ENCODE peak calls at places on chromosome 14, in four cellular contexts. One of them, this sample, is unnamed.

GRCh38 chr14:77140343-77140936 is 1.2 kb downstream of the ZDHHC22 start:
- DNase-seq in activated CD4-positive, alpha-beta memory T cell treated with anti-CD3 and anti-CD28 coated beads, Interleukin-2, amount 10 ng/mL, durations not matched to agents 7 days and 5 days: no peak
- DNase-seq in stimulated activated CD4-positive, alpha-beta T cell treated with anti-CD3 and anti-CD28 coated beads, Interleukin-4, amount 100 ng/mL, for 48 hours: no peak
- DNase-seq in stimulated activated CD8-positive, alpha-beta memory T cell treated with anti-CD3 and anti-CD28 coated beads, Interleukin-15, amount 100 ng/mL, for 4 hours: no peak
- DNase-seq in this sample: no peak

GRCh38 chr14:21104448-21105060 is 3.7 kb downstream of the TMEM253 start:
- DNase-seq in activated CD4-positive, alpha-beta memory T cell treated with anti-CD3 and anti-CD28 coated beads, Interleukin-2, amount 10 ng/mL, durations not matched to agents 7 days and 5 days: peak; percentile 72
- DNase-seq in stimulated activated CD4-positive, alpha-beta T cell treated with anti-CD3 and anti-CD28 coated beads, Interleukin-4, amount 100 ng/mL, for 48 hours: peak; percentile 49
- DNase-seq in stimulated activated CD8-positive, alpha-beta memory T cell treated with anti-CD3 and anti-CD28 coated beads, Interleukin-15, amount 100 ng/mL, for 4 hours: peak; percentile 30
- DNase-seq in this sample: peak; percentile 78

GRCh38 chr14:87691482-87691881 is 301.5 kb downstream of the GALC start:
- DNase-seq in activated CD4-positive, alpha-beta memory T cell treated with anti-CD3 and anti-CD28 coated beads, Interleukin-2, amount 10 ng/mL, durations not matched to agents 7 days and 5 days: no peak
- DNase-seq in stimulated activated CD4-positive, alpha-beta T cell treated with anti-CD3 and anti-CD28 coated beads, Interleukin-4, amount 100 ng/mL, for 48 hours: no peak
- DNase-seq in stimulated activated CD8-positive, alpha-beta memory T cell treated with anti-CD3 and anti-CD28 coated beads, Interleukin-15, amount 100 ng/mL, for 4 hours: no peak
- DNase-seq in this sample: no peak

GRCh38 chr14:62694075-62694474 is 351.2 kb downstream of the KCNH5 start:
- DNase-seq in activated CD4-positive, alpha-beta memory T cell treated with anti-CD3 and anti-CD28 coated beads, Interleukin-2, amount 10 ng/mL, durations not matched to agents 7 days and 5 days: no peak
- DNase-seq in stimulated activated CD4-positive, alpha-beta T cell treated with anti-CD3 and anti-CD28 coated beads, Interleukin-4, amount 100 ng/mL, for 48 hours: no peak
- DNase-seq in stimulated activated CD8-positive, alpha-beta memory T cell treated with anti-CD3 and anti-CD28 coated beads, Interleukin-15, amount 100 ng/mL, for 4 hours: no peak
- DNase-seq in this sample: no peak

GRCh38 chr14:87540339-87540738 is 452.6 kb downstream of the GALC start:
- DNase-seq in activated CD4-positive, alpha-beta memory T cell treated with anti-CD3 and anti-CD28 coated beads, Interleukin-2, amount 10 ng/mL, durations not matched to agents 7 days and 5 days: no peak
- DNase-seq in stimulated activated CD4-positive, alpha-beta T cell treated with anti-CD3 and anti-CD28 coated beads, Interleukin-4, amount 100 ng/mL, for 48 hours: no peak
- DNase-seq in stimulated activated CD8-positive, alpha-beta memory T cell treated with anti-CD3 and anti-CD28 coated beads, Interleukin-15, amount 100 ng/mL, for 4 hours: no peak
- DNase-seq in this sample: no peak

GRCh38 chr14:68696721-68697495 is 96.0 kb downstream of the ZFP36L1 start:
- DNase-seq in activated CD4-positive, alpha-beta memory T cell treated with anti-CD3 and anti-CD28 coated beads, Interleukin-2, amount 10 ng/mL, durations not matched to agents 7 days and 5 days: no peak
- DNase-seq in stimulated activated CD4-positive, alpha-beta T cell treated with anti-CD3 and anti-CD28 coated beads, Interleukin-4, amount 100 ng/mL, for 48 hours: no peak
- DNase-seq in stimulated activated CD8-positive, alpha-beta memory T cell treated with anti-CD3 and anti-CD28 coated beads, Interleukin-15, amount 100 ng/mL, for 4 hours: no peak
- DNase-seq in this sample: no peak

GRCh38 chr14:94018308-94018707 is 7.8 kb upstream of the OTUB2 start:
- DNase-seq in activated CD4-positive, alpha-beta memory T cell treated with anti-CD3 and anti-CD28 coated beads, Interleukin-2, amount 10 ng/mL, durations not matched to agents 7 days and 5 days: no peak
- DNase-seq in stimulated activated CD4-positive, alpha-beta T cell treated with anti-CD3 and anti-CD28 coated beads, Interleukin-4, amount 100 ng/mL, for 48 hours: no peak
- DNase-seq in stimulated activated CD8-positive, alpha-beta memory T cell treated with anti-CD3 and anti-CD28 coated beads, Interleukin-15, amount 100 ng/mL, for 4 hours: no peak
- DNase-seq in this sample: no peak

GRCh38 chr14:51458563-51458955 is 193.2 kb upstream of the FRMD6 start:
- DNase-seq in activated CD4-positive, alpha-beta memory T cell treated with anti-CD3 and anti-CD28 coated beads, Interleukin-2, amount 10 ng/mL, durations not matched to agents 7 days and 5 days: no peak
- DNase-seq in stimulated activated CD4-positive, alpha-beta T cell treated with anti-CD3 and anti-CD28 coated beads, Interleukin-4, amount 100 ng/mL, for 48 hours: no peak
- DNase-seq in stimulated activated CD8-positive, alpha-beta memory T cell treated with anti-CD3 and anti-CD28 coated beads, Interleukin-15, amount 100 ng/mL, for 4 hours: no peak
- DNase-seq in this sample: no peak

GRCh38 chr14:28773917-28774691 is 7.5 kb downstream of the FOXG1 start:
- DNase-seq in activated CD4-positive, alpha-beta memory T cell treated with anti-CD3 and anti-CD28 coated beads, Interleukin-2, amount 10 ng/mL, durations not matched to agents 7 days and 5 days: no peak
- DNase-seq in stimulated activated CD4-positive, alpha-beta T cell treated with anti-CD3 and anti-CD28 coated beads, Interleukin-4, amount 100 ng/mL, for 48 hours: no peak
- DNase-seq in stimulated activated CD8-positive, alpha-beta memory T cell treated with anti-CD3 and anti-CD28 coated beads, Interleukin-15, amount 100 ng/mL, for 4 hours: no peak
- DNase-seq in this sample: no peak

GRCh38 chr14:75279739-75280447 is 1.3 kb downstream of the FOS start:
- DNase-seq in activated CD4-positive, alpha-beta memory T cell treated with anti-CD3 and anti-CD28 coated beads, Interleukin-2, amount 10 ng/mL, durations not matched to agents 7 days and 5 days: peak; percentile 38
- DNase-seq in stimulated activated CD4-positive, alpha-beta T cell treated with anti-CD3 and anti-CD28 coated beads, Interleukin-4, amount 100 ng/mL, for 48 hours: no peak
- DNase-seq in stimulated activated CD8-positive, alpha-beta memory T cell treated with anti-CD3 and anti-CD28 coated beads, Interleukin-15, amount 100 ng/mL, for 4 hours: no peak
- DNase-seq in this sample: no peak

GRCh38 chr14:37063467-37064240 is 108.8 kb downstream of the SLC25A21 start:
- DNase-seq in activated CD4-positive, alpha-beta memory T cell treated with anti-CD3 and anti-CD28 coated beads, Interleukin-2, amount 10 ng/mL, durations not matched to agents 7 days and 5 days: no peak
- DNase-seq in stimulated activated CD4-positive, alpha-beta T cell treated with anti-CD3 and anti-CD28 coated beads, Interleukin-4, amount 100 ng/mL, for 48 hours: no peak
- DNase-seq in stimulated activated CD8-positive, alpha-beta memory T cell treated with anti-CD3 and anti-CD28 coated beads, Interleukin-15, amount 100 ng/mL, for 4 hours: no peak
- DNase-seq in this sample: no peak

GRCh38 chr14:64951291-64951690 is 8.7 kb upstream of the GPX2 start:
- DNase-seq in activated CD4-positive, alpha-beta memory T cell treated with anti-CD3 and anti-CD28 coated beads, Interleukin-2, amount 10 ng/mL, durations not matched to agents 7 days and 5 days: no peak
- DNase-seq in stimulated activated CD4-positive, alpha-beta T cell treated with anti-CD3 and anti-CD28 coated beads, Interleukin-4, amount 100 ng/mL, for 48 hours: no peak
- DNase-seq in stimulated activated CD8-positive, alpha-beta memory T cell treated with anti-CD3 and anti-CD28 coated beads, Interleukin-15, amount 100 ng/mL, for 4 hours: no peak
- DNase-seq in this sample: no peak

GRCh38 chr14:71115306-71115705 is 208.0 kb downstream of the PCNX1 start:
- DNase-seq in activated CD4-positive, alpha-beta memory T cell treated with anti-CD3 and anti-CD28 coated beads, Interleukin-2, amount 10 ng/mL, durations not matched to agents 7 days and 5 days: no peak
- DNase-seq in stimulated activated CD4-positive, alpha-beta T cell treated with anti-CD3 and anti-CD28 coated beads, Interleukin-4, amount 100 ng/mL, for 48 hours: no peak
- DNase-seq in stimulated activated CD8-positive, alpha-beta memory T cell treated with anti-CD3 and anti-CD28 coated beads, Interleukin-15, amount 100 ng/mL, for 4 hours: no peak
- DNase-seq in this sample: no peak

GRCh38 chr14:64841121-64841611 is 38.5 kb downstream of the SPTB start:
- DNase-seq in activated CD4-positive, alpha-beta memory T cell treated with anti-CD3 and anti-CD28 coated beads, Interleukin-2, amount 10 ng/mL, durations not matched to agents 7 days and 5 days: no peak
- DNase-seq in stimulated activated CD4-positive, alpha-beta T cell treated with anti-CD3 and anti-CD28 coated beads, Interleukin-4, amount 100 ng/mL, for 48 hours: no peak
- DNase-seq in stimulated activated CD8-positive, alpha-beta memory T cell treated with anti-CD3 and anti-CD28 coated beads, Interleukin-15, amount 100 ng/mL, for 4 hours: no peak
- DNase-seq in this sample: no peak

GRCh38 chr14:100438678-100439592 is 115.8 kb downstream of the SLC25A47 start:
- DNase-seq in activated CD4-positive, alpha-beta memory T cell treated with anti-CD3 and anti-CD28 coated beads, Interleukin-2, amount 10 ng/mL, durations not matched to agents 7 days and 5 days: no peak
- DNase-seq in stimulated activated CD4-positive, alpha-beta T cell treated with anti-CD3 and anti-CD28 coated beads, Interleukin-4, amount 100 ng/mL, for 48 hours: peak; percentile 56
- DNase-seq in stimulated activated CD8-positive, alpha-beta memory T cell treated with anti-CD3 and anti-CD28 coated beads, Interleukin-15, amount 100 ng/mL, for 4 hours: peak; percentile 38
- DNase-seq in this sample: no peak

GRCh38 chr14:77025744-77026165 is 2.8 kb downstream of the IRF2BPL start:
- DNase-seq in activated CD4-positive, alpha-beta memory T cell treated with anti-CD3 and anti-CD28 coated beads, Interleukin-2, amount 10 ng/mL, durations not matched to agents 7 days and 5 days: no peak
- DNase-seq in stimulated activated CD4-positive, alpha-beta T cell treated with anti-CD3 and anti-CD28 coated beads, Interleukin-4, amount 100 ng/mL, for 48 hours: no peak
- DNase-seq in stimulated activated CD8-positive, alpha-beta memory T cell treated with anti-CD3 and anti-CD28 coated beads, Interleukin-15, amount 100 ng/mL, for 4 hours: no peak
- DNase-seq in this sample: no peak

GRCh38 chr14:96104469-96105057 is 65.4 kb downstream of the C14orf132 start:
- DNase-seq in activated CD4-positive, alpha-beta memory T cell treated with anti-CD3 and anti-CD28 coated beads, Interleukin-2, amount 10 ng/mL, durations not matched to agents 7 days and 5 days: no peak
- DNase-seq in stimulated activated CD4-positive, alpha-beta T cell treated with anti-CD3 and anti-CD28 coated beads, Interleukin-4, amount 100 ng/mL, for 48 hours: no peak
- DNase-seq in stimulated activated CD8-positive, alpha-beta memory T cell treated with anti-CD3 and anti-CD28 coated beads, Interleukin-15, amount 100 ng/mL, for 4 hours: no peak
- DNase-seq in this sample: peak; percentile 70

GRCh38 chr14:31219169-31219568 is 11.6 kb upstream of the HECTD1 start:
- DNase-seq in activated CD4-positive, alpha-beta memory T cell treated with anti-CD3 and anti-CD28 coated beads, Interleukin-2, amount 10 ng/mL, durations not matched to agents 7 days and 5 days: no peak
- DNase-seq in stimulated activated CD4-positive, alpha-beta T cell treated with anti-CD3 and anti-CD28 coated beads, Interleukin-4, amount 100 ng/mL, for 48 hours: no peak
- DNase-seq in stimulated activated CD8-positive, alpha-beta memory T cell treated with anti-CD3 and anti-CD28 coated beads, Interleukin-15, amount 100 ng/mL, for 4 hours: no peak
- DNase-seq in this sample: no peak

GRCh38 chr14:68523994-68524725 is 268.7 kb downstream of the ZFP36L1 start:
- DNase-seq in activated CD4-positive, alpha-beta memory T cell treated with anti-CD3 and anti-CD28 coated beads, Interleukin-2, amount 10 ng/mL, durations not matched to agents 7 days and 5 days: no peak
- DNase-seq in stimulated activated CD4-positive, alpha-beta T cell treated with anti-CD3 and anti-CD28 coated beads, Interleukin-4, amount 100 ng/mL, for 48 hours: no peak
- DNase-seq in stimulated activated CD8-positive, alpha-beta memory T cell treated with anti-CD3 and anti-CD28 coated beads, Interleukin-15, amount 100 ng/mL, for 4 hours: no peak
- DNase-seq in this sample: no peak

GRCh38 chr14:67483599-67484270 is 4.8 kb downstream of the TMEM229B start:
- DNase-seq in activated CD4-positive, alpha-beta memory T cell treated with anti-CD3 and anti-CD28 coated beads, Interleukin-2, amount 10 ng/mL, durations not matched to agents 7 days and 5 days: no peak
- DNase-seq in stimulated activated CD4-positive, alpha-beta T cell treated with anti-CD3 and anti-CD28 coated beads, Interleukin-4, amount 100 ng/mL, for 48 hours: no peak
- DNase-seq in stimulated activated CD8-positive, alpha-beta memory T cell treated with anti-CD3 and anti-CD28 coated beads, Interleukin-15, amount 100 ng/mL, for 4 hours: no peak
- DNase-seq in this sample: no peak

GRCh38 chr14:70130498-70130897 is 58.3 kb downstream of the SLC8A3 start:
- DNase-seq in activated CD4-positive, alpha-beta memory T cell treated with anti-CD3 and anti-CD28 coated beads, Interleukin-2, amount 10 ng/mL, durations not matched to agents 7 days and 5 days: no peak
- DNase-seq in stimulated activated CD4-positive, alpha-beta T cell treated with anti-CD3 and anti-CD28 coated beads, Interleukin-4, amount 100 ng/mL, for 48 hours: no peak
- DNase-seq in stimulated activated CD8-positive, alpha-beta memory T cell treated with anti-CD3 and anti-CD28 coated beads, Interleukin-15, amount 100 ng/mL, for 4 hours: no peak
- DNase-seq in this sample: no peak

GRCh38 chr14:72946491-72946890 is 20.2 kb downstream of the DCAF4 start:
- DNase-seq in activated CD4-positive, alpha-beta memory T cell treated with anti-CD3 and anti-CD28 coated beads, Interleukin-2, amount 10 ng/mL, durations not matched to agents 7 days and 5 days: no peak
- DNase-seq in stimulated activated CD4-positive, alpha-beta T cell treated with anti-CD3 and anti-CD28 coated beads, Interleukin-4, amount 100 ng/mL, for 48 hours: no peak
- DNase-seq in stimulated activated CD8-positive, alpha-beta memory T cell treated with anti-CD3 and anti-CD28 coated beads, Interleukin-15, amount 100 ng/mL, for 4 hours: no peak
- DNase-seq in this sample: no peak

GRCh38 chr14:39372656-39373055 is 59.6 kb downstream of the FBXO33 start:
- DNase-seq in activated CD4-positive, alpha-beta memory T cell treated with anti-CD3 and anti-CD28 coated beads, Interleukin-2, amount 10 ng/mL, durations not matched to agents 7 days and 5 days: no peak
- DNase-seq in stimulated activated CD4-positive, alpha-beta T cell treated with anti-CD3 and anti-CD28 coated beads, Interleukin-4, amount 100 ng/mL, for 48 hours: no peak
- DNase-seq in stimulated activated CD8-positive, alpha-beta memory T cell treated with anti-CD3 and anti-CD28 coated beads, Interleukin-15, amount 100 ng/mL, for 4 hours: no peak
- DNase-seq in this sample: no peak

GRCh38 chr14:88281447-88281846 is 41.6 kb downstream of the KCNK10 start:
- DNase-seq in activated CD4-positive, alpha-beta memory T cell treated with anti-CD3 and anti-CD28 coated beads, Interleukin-2, amount 10 ng/mL, durations not matched to agents 7 days and 5 days: no peak
- DNase-seq in stimulated activated CD4-positive, alpha-beta T cell treated with anti-CD3 and anti-CD28 coated beads, Interleukin-4, amount 100 ng/mL, for 48 hours: no peak
- DNase-seq in stimulated activated CD8-positive, alpha-beta memory T cell treated with anti-CD3 and anti-CD28 coated beads, Interleukin-15, amount 100 ng/mL, for 4 hours: no peak
- DNase-seq in this sample: no peak

GRCh38 chr14:63770187-63770807 is 42.4 kb upstream of the SGPP1 start:
- DNase-seq in activated CD4-positive, alpha-beta memory T cell treated with anti-CD3 and anti-CD28 coated beads, Interleukin-2, amount 10 ng/mL, durations not matched to agents 7 days and 5 days: peak; percentile 60
- DNase-seq in stimulated activated CD4-positive, alpha-beta T cell treated with anti-CD3 and anti-CD28 coated beads, Interleukin-4, amount 100 ng/mL, for 48 hours: no peak
- DNase-seq in stimulated activated CD8-positive, alpha-beta memory T cell treated with anti-CD3 and anti-CD28 coated beads, Interleukin-15, amount 100 ng/mL, for 4 hours: peak; percentile 22
- DNase-seq in this sample: no peak

GRCh38 chr14:51855234-51855633 is 5.2 kb upstream of the GNG2 start:
- DNase-seq in activated CD4-positive, alpha-beta memory T cell treated with anti-CD3 and anti-CD28 coated beads, Interleukin-2, amount 10 ng/mL, durations not matched to agents 7 days and 5 days: no peak
- DNase-seq in stimulated activated CD4-positive, alpha-beta T cell treated with anti-CD3 and anti-CD28 coated beads, Interleukin-4, amount 100 ng/mL, for 48 hours: no peak
- DNase-seq in stimulated activated CD8-positive, alpha-beta memory T cell treated with anti-CD3 and anti-CD28 coated beads, Interleukin-15, amount 100 ng/mL, for 4 hours: no peak
- DNase-seq in this sample: no peak

GRCh38 chr14:99041141-99041819 is 230.7 kb downstream of the BCL11B start:
- DNase-seq in activated CD4-positive, alpha-beta memory T cell treated with anti-CD3 and anti-CD28 coated beads, Interleukin-2, amount 10 ng/mL, durations not matched to agents 7 days and 5 days: no peak
- DNase-seq in stimulated activated CD4-positive, alpha-beta T cell treated with anti-CD3 and anti-CD28 coated beads, Interleukin-4, amount 100 ng/mL, for 48 hours: no peak
- DNase-seq in stimulated activated CD8-positive, alpha-beta memory T cell treated with anti-CD3 and anti-CD28 coated beads, Interleukin-15, amount 100 ng/mL, for 4 hours: no peak
- DNase-seq in this sample: no peak

GRCh38 chr14:106843376-106843775 is 1317.0 kb downstream of the TMEM121 start:
- DNase-seq in activated CD4-positive, alpha-beta memory T cell treated with anti-CD3 and anti-CD28 coated beads, Interleukin-2, amount 10 ng/mL, durations not matched to agents 7 days and 5 days: no peak
- DNase-seq in stimulated activated CD4-positive, alpha-beta T cell treated with anti-CD3 and anti-CD28 coated beads, Interleukin-4, amount 100 ng/mL, for 48 hours: no peak
- DNase-seq in stimulated activated CD8-positive, alpha-beta memory T cell treated with anti-CD3 and anti-CD28 coated beads, Interleukin-15, amount 100 ng/mL, for 4 hours: no peak
- DNase-seq in this sample: no peak